ENCODE peak calls at places on chromosome 22, in four cellular contexts. K is H9, T is GM23248, Z is hepatocyte. E is an unnamed sample. For H3K4me1, the result is how much of the 10 kb centered on the place peaks cover.

GRCh38 chr22:43398910-43399309 is 12.9 kb upstream of the MPPED1 start:
- DNase-seq in K (no peak), T (no peak), Z (no peak), E (no peak)

GRCh38 chr22:32660292-32660691 is 141.2 kb upstream of the TIMP3 start:
- DNase-seq in K (peak), T (peak), Z (peak), E (peak)

GRCh38 chr22:25485626-25486545 is 78.6 kb upstream of the GRK3 start:
- DNase-seq in K (no peak), T (no peak), Z (no peak), E (no peak)

GRCh38 chr22:29117799-29118477 is 45.1 kb downstream of the KREMEN1 start:
- DNase-seq in K (no peak), T (peak), Z (no peak), E (no peak)

GRCh38 chr22:47057916-47058585 is 295.6 kb downstream of the TBC1D22A start:
- DNase-seq in K (no peak), T (no peak), Z (no peak), E (no peak)

GRCh38 chr22:47206819-47207218 is 444.4 kb downstream of the TBC1D22A start:
- DNase-seq in K (no peak), T (no peak), Z (no peak), E (no peak)

GRCh38 chr22:39776295-39776694 is 117.3 kb downstream of the ENTHD1 start:
- DNase-seq in K (no peak), T (no peak), Z (no peak), E (no peak)

GRCh38 chr22:21708960-21709359 is 26.6 kb downstream of the YPEL1 start:
- DNase-seq in K (no peak), T (no peak), Z (no peak), E (no peak)

GRCh38 chr22:27476318-27476717 is 325.2 kb downstream of the MN1 start:
- DNase-seq in K (no peak), T (no peak), Z (no peak), E (no peak)

GRCh38 chr22:25840883-25841282 is 98.9 kb downstream of the MYO18B start:
- DNase-seq in K (no peak), T (no peak), Z (no peak), E (no peak)

GRCh38 chr22:33919591-33920501 is at the start of gene LARGE1:
- DNase-seq in K (peak), T (peak), Z (peak), E (peak)

GRCh38 chr22:24155597-24156145 is 25.6 kb upstream of the SUSD2 start:
- DNase-seq in K (peak), T (peak), Z (peak), E (peak)

GRCh38 chr22:48738204-48738980 is 1089.3 kb downstream of the BRD1 start:
- DNase-seq in K (no peak), T (no peak), Z (no peak), E (no peak)

GRCh38 chr22:28297504-28297903 is 378.4 kb upstream of the PITPNB start:
- DNase-seq in K (no peak), T (no peak), Z (no peak), E (no peak)

GRCh38 chr22:39614442-39614841 is 43.9 kb downstream of the CACNA1I start:
- DNase-seq in K (no peak), T (no peak), Z (no peak), E (no peak)

GRCh38 chr22:38623357-38623756 is 32.8 kb downstream of the FAM227A start:
- DNase-seq in K (no peak), T (peak), Z (no peak), E (no peak)

DNA sequence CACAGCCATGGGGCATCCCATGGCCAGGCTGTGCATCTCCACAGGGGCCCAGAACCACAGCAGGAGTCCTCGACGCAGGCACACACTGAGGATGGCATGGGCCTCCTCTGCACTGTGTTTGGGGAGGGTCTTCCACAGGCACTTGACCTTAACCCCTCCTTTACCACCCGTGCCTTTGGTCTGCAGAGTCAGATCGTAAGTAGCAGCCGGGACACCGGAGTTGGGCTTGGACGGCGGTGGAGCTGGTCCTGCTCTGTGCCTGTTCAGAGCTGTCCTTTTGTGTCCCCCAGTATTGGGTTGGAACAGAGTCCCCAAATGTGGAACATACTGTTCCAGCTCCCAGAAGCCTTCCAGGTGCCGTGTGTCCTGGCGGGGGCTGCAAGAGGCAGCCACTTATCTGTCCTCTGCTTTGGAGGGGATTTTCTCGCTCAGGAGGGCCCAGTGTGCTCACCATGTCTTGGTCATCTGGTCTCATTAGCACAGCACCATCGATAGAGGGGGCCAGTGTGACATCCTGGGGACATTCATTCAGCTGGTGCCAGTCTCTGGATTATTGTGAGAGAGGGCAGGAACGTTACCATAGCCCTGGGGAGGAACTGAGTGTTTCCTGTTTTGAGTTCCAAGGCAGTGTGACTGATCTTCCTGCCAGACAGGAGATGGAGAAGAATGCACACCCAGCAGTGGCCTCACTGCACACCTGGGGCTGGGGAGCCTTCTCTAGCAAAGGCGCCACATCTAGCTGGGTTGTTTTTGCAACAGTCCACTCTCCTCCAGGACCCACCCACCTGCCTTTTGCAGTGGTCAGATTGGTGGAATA is 12.4 kb downstream of the CRELD2 start:
- DNase-seq in K (peak), T (peak), Z (peak), E (peak)
- H3K4me1 ChIP-seq in K (under half), T (under half), Z (under half), E (under half)

GRCh38 chr22:37267661-37268413 is 14.5 kb upstream of the CYTH4 start:
- DNase-seq in K (peak), T (no peak), Z (no peak), E (no peak)

GRCh38 chr22:37263966-37264887 is 18.1 kb upstream of the CYTH4 start:
- DNase-seq in K (peak), T (no peak), Z (no peak), E (no peak)

GRCh38 chr22:37266581-37267127 is 15.7 kb upstream of the CYTH4 start:
- DNase-seq in K (no peak), T (no peak), Z (no peak), E (no peak)

GRCh38 chr22:37269930-37270678 is 12.2 kb upstream of the CYTH4 start:
- DNase-seq in K (no peak), T (no peak), Z (no peak), E (no peak)

DNA sequence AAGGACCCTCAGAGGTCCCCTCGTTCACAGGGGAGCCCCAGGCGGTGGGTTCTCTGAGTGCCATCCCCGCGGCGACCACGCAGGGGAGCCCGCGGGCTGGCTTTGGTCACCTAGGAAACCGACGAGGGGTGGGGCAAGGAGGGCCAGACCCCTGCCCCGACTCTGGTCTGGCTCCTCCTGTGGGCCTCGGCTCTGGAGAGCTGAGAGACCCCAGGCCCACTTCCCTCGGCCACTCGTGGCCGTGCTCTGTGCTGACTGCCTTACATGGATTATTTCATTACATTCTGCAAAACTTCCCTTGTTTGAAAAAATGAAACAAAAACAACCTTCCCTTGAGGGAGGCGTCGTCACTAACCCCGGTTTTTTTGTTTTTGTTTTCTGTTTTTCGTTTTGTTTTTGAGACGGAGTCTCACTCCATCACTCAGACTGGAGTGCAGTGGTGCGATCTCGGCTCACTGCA is 15.2 kb upstream of the CYTH4 start:
- DNase-seq in K (peak), T (peak), Z (peak), E (no peak)
- H3K27ac ChIP-seq in K (no peak), T (no peak), Z (no peak), E (no peak)

GRCh38 chr22:45996241-45997076 is 19.5 kb upstream of the WNT7B start:
- DNase-seq in K (no peak), T (peak), Z (no peak), E (no peak)
- H2AFZ ChIP-seq in K (no peak), T (peak), Z (no peak), E (no peak)

DNA sequence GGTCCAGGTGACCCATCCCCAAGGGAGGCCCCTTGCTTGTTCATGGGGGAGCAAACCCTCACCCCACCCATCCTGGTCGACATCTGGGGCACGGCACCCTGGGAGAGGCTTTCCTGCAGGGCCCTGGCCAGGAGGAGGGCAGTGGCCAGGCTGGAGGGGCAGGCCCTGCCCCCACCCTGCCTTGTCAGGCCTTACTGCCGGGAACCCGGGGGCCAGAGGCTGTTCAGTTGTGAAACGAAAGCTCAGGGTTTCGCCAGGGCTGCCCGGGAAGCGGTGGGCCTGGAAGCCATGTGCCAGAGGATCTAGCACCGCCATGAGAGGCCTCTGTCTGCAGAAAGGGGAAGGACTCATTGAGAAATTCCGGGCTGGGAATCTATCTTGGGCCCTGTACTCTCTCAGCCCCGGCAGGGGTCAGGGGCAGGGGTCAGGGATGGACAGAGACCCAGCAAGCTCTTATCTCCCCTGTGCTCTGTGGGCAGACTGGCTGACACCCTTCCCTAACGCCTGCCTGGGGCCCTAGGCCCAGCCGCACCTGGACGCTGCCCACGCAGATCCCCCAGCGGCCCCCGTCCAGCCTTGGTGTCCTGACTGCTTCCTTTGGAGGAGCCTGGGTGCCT is 6.3 kb downstream of the PIM3 start:
- DNase-seq in K (peak), T (no peak), Z (peak), E (no peak)
- H3K4me1 ChIP-seq in K (under half), T (under half), Z (half or more), E (under half)

GRCh38 chr22:30430933-30431332 is 5.4 kb downstream of the MTFP1 start:
- DNase-seq in K (peak), T (no peak), Z (no peak), E (no peak)
- H3K27ac ChIP-seq in K (no peak), T (no peak), Z (no peak), E (no peak)

E was measured in mammary epithelial cell.